ENCODE peak calls at places on chromosomes 2 and 18, in nine cellular contexts. A, I, N, P, J, O, X, K and S are unnamed samples.

GRCh38 chr18:13513015-13513414 is 213.3 kb downstream of the FAM210A start:
- DNase-seq in A (no peak), I (no peak), N (no peak), P (peak; percentile 23), J (no peak), O (no peak), X (no peak), K (no peak), S (peak; percentile 64)

GRCh38 chr2:224008702-224009261 is 30.3 kb downstream of the SERPINE2 start:
- DNase-seq in A (no peak), I (no peak), N (no peak), P (no peak), J (no peak), O (peak; percentile 32), X (no peak), K (no peak), S (no peak)

GRCh38 chr2:219178377-219179175 is 501 bp downstream of the RETREG2 start:
- DNase-seq in A (peak; percentile 39), I (peak; percentile 94), N (no peak), P (peak; percentile 30), J (peak; percentile 47), O (peak; percentile 55), X (peak; percentile 62), K (peak; percentile 49), S (peak; percentile 60)

GRCh38 chr2:209960676-209961630 is 41.5 kb upstream of the RPE start:
- DNase-seq in A (peak; percentile 27), I (no peak), N (peak; percentile 20), P (peak; percentile 96), J (peak; percentile 62), O (peak; percentile 32), X (no peak), K (no peak), S (no peak)

GRCh38 chr2:29777164-29777563 is 144.2 kb downstream of the ALK start:
- DNase-seq in A (no peak), I (no peak), N (no peak), P (peak; percentile 15), J (no peak), O (no peak), X (no peak), K (no peak), S (no peak)

GRCh38 chr18:29003194-29003593 is 826.3 kb upstream of the CDH2 start:
- DNase-seq in A (no peak), I (no peak), N (no peak), P (no peak), J (no peak), O (no peak), X (no peak), K (no peak), S (no peak)

GRCh38 chr2:24828641-24829040 is 35.4 kb downstream of the CENPO start:
- DNase-seq in A (no peak), I (peak; percentile 32), N (no peak), P (no peak), J (no peak), O (no peak), X (no peak), K (peak; percentile 12), S (no peak)

GRCh38 chr18:47909484-47909883 is 21.0 kb downstream of the SMAD2 start:
- DNase-seq in A (no peak), I (no peak), N (no peak), P (no peak), J (no peak), O (no peak), X (no peak), K (no peak), S (no peak)

GRCh38 chr2:186273953-186274352 is 212.1 kb upstream of the ZC3H15 start:
- DNase-seq in A (no peak), I (no peak), N (no peak), P (no peak), J (no peak), O (no peak), X (no peak), K (no peak), S (no peak)

GRCh38 chr2:226756131-226756530 is 43.5 kb downstream of the IRS1 start:
- DNase-seq in A (no peak), I (no peak), N (no peak), P (peak; percentile 85), J (no peak), O (no peak), X (no peak), K (no peak), S (no peak)

GRCh38 chr2:97870396-97870843 is 125.3 kb downstream of the TMEM131 start:
- DNase-seq in A (no peak), I (no peak), N (peak; percentile 80), P (peak; percentile 89), J (peak; percentile 91), O (no peak), X (no peak), K (no peak), S (no peak)

GRCh38 chr2:218996937-218997336 is 3.7 kb upstream of the CRYBA2 start:
- DNase-seq in A (no peak), I (no peak), N (no peak), P (no peak), J (no peak), O (no peak), X (no peak), K (no peak), S (no peak)

GRCh38 chr2:216676630-216677029 is 18.7 kb downstream of the IGFBP5 start:
- DNase-seq in A (no peak), I (no peak), N (no peak), P (no peak), J (no peak), O (no peak), X (no peak), K (no peak), S (no peak)

GRCh38 chr2:181850914-181851560 is 40.5 kb upstream of the ITPRID2 start:
- DNase-seq in A (no peak), I (no peak), N (no peak), P (no peak), J (no peak), O (no peak), X (no peak), K (no peak), S (no peak)

GRCh38 chr18:12014976-12015696 is 33.8 kb downstream of the IMPA2 start:
- DNase-seq in A (no peak), I (peak; percentile 19), N (no peak), P (no peak), J (no peak), O (no peak), X (no peak), K (no peak), S (no peak)
- H3K4me3 ChIP-seq in A (no peak overlapping the region), I (no peak overlapping the region), N (no peak overlapping the region), P (no peak overlapping the region), J (no peak overlapping the region), O (no peak overlapping the region), X (no peak overlapping the region), K (no peak overlapping the region), S (no peak overlapping the region)

GRCh38 chr2:99706734-99707133 is 216.9 kb upstream of the REV1 start:
- DNase-seq in A (no peak), I (no peak), N (no peak), P (peak; percentile 20), J (no peak), O (no peak), X (no peak), K (no peak), S (no peak)
- H3K4me3 ChIP-seq in A (no peak overlapping the region), I (no peak overlapping the region), N (no peak overlapping the region), P (no peak overlapping the region), J (no peak overlapping the region), O (no peak overlapping the region), X (no peak overlapping the region), K (no peak overlapping the region), S (no peak overlapping the region)

DNA sequence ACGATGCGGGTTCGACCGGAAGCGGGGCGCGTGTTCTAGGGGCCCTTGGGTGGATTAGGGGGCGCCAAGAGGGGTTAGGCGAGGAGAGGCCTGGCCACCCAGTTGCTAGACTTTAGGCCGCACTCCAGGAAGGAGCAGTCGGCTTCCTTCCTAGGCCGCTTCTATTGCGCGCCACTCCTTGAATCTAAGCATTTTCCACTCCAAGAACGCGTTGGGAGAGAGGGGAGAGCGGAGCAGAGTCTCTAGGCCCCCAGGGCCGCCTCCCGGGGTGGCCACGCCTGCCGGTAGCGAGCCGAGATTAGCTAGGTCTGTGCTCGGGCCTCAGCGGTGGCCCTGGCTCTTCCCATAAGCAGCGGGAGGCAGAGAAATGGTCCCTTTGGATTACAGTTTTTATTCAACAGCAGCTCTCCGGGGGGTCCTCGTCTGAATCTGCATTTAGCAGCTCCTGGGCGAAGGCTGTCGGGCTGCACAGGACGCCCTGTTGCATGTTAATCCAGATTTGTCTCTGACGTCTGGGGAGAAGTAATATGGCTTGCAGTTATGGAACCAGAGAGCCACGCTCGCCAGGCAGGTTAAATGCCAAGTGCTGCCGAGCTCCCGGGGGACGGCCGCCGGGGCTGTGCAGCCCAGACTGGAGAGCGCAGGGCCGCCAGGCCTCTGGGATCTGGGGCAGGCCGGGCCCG is 11.4 kb downstream of the MEIS1 start:
- DNase-seq in A (no peak), I (no peak), N (no peak), P (peak; percentile 48), J (no peak), O (no peak), X (no peak), K (peak; percentile 63), S (no peak)
- H3K4me3 ChIP-seq in A (peak overlapping the region; percentile 21), I (peak overlapping the region; percentile 26), N (peak overlapping the region; percentile 83), P (peak overlapping the region; percentile 46), J (no peak overlapping the region), O (peak overlapping the region; percentile 27), X (peak overlapping the region; percentile 76), K (peak overlapping the region; percentile 80), S (peak overlapping the region; percentile 44)

GRCh38 chr2:131425191-131426021 is 50.5 kb upstream of the TUBA3D start:
- DNase-seq in A (no peak), I (no peak), N (no peak), P (no peak), J (no peak), O (no peak), X (no peak), K (no peak), S (no peak)
- H3K4me3 ChIP-seq in A (no peak overlapping the region), I (no peak overlapping the region), N (no peak overlapping the region), P (no peak overlapping the region), J (no peak overlapping the region), O (no peak overlapping the region), X (peak overlapping the region; percentile 46), K (peak overlapping the region; percentile 43), S (no peak overlapping the region)

DNA sequence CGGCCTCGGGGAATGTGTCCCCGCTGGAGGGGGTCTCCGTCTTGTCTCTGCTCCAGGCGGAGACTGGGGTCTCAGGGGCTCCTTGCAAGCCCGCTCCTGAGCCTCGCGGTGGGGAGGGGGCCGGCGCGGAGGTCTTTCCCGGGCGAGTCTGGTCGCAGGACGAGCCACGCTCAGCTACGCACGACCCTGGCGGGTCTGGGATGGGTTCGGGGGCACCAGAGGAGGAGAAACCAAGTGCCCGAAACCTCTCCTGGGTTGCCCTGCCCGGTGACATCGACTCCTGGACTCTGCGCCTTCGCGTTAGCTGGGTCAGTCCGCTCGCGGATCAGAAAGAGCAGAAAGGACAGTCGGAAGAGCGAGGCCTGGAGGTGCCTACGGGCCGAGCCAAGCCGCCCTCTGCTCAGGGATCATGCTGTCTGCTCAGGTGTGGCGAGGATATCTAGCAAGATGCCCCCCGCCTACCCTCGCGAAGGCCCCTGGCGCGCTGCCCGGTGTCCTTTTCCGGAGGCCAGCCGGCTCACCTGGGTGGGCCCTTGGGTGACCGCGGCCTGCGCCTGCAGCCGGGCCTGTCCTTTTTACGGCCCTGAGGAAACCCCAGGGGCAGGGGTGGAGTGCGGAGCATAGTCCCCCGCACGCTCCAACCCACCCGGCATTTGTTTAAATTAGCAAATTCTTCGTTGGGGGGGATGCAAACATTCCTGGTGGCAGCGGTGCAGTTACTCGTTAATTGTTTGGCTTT is 58.7 kb downstream of the SNORC start:
- DNase-seq in A (no peak), I (no peak), N (no peak), P (no peak), J (no peak), O (no peak), X (no peak), K (no peak), S (no peak)
- H3K4me3 ChIP-seq in A (no peak overlapping the region), I (peak overlapping the region; percentile 2), N (no peak overlapping the region), P (peak overlapping the region; percentile 34), J (no peak overlapping the region), O (no peak overlapping the region), X (peak overlapping the region; percentile 53), K (peak overlapping the region; percentile 16), S (no peak overlapping the region)

GRCh38 chr2:235493775-235494715 is at the start of gene AGAP1:
- DNase-seq in A (peak; percentile 81), I (peak; percentile 81), N (peak; percentile 25), P (peak; percentile 79), J (peak; percentile 28), O (peak; percentile 91), X (peak; percentile 89), K (peak; percentile 87), S (peak; percentile 88)
- H3K4me3 ChIP-seq in A (peak within 1 kb of the TSS; percentile 78), I (peak within 1 kb of the TSS; percentile 40), N (peak within 1 kb of the TSS; percentile 63), P (peak within 1 kb of the TSS; percentile 63), J (no peak within 1 kb of the TSS), O (peak within 1 kb of the TSS; percentile 76), X (peak within 1 kb of the TSS; percentile 74), K (peak within 1 kb of the TSS; percentile 77), S (peak within 1 kb of the TSS; percentile 66)